ENCODE peak calls at places on chromosomes 7 and 10, in seven cellular contexts. One of them, this sample, is unnamed.

GRCh38 chr7:121446526-121446925 is 50.4 kb upstream of the FAM3C start:
- DNase-seq in psoas muscle: no peak
- DNase-seq in astrocyte: no peak
- DNase-seq in left lung: no peak
- DNase-seq in Peyer's patch: no peak
- DNase-seq in fibroblast of mammary gland: no peak
- DNase-seq in K562: no peak
- DNase-seq in this sample: no peak

GRCh38 chr7:28988091-28988490 is 30.0 kb upstream of the TRIL start:
- DNase-seq in psoas muscle: no peak
- DNase-seq in astrocyte: no peak
- DNase-seq in left lung: no peak
- DNase-seq in Peyer's patch: no peak
- DNase-seq in fibroblast of mammary gland: peak
- DNase-seq in K562: no peak
- DNase-seq in this sample: no peak

GRCh38 chr7:74453321-74454011 is at the start of gene GTF2IRD1:
- DNase-seq in psoas muscle: peak
- DNase-seq in astrocyte: peak
- DNase-seq in left lung: peak
- DNase-seq in Peyer's patch: peak
- DNase-seq in fibroblast of mammary gland: peak
- DNase-seq in K562: peak
- DNase-seq in this sample: peak

GRCh38 chr10:43881657-43882056 is 233.0 kb upstream of the ZNF32 start:
- DNase-seq in psoas muscle: no peak
- DNase-seq in astrocyte: no peak
- DNase-seq in left lung: no peak
- DNase-seq in Peyer's patch: no peak
- DNase-seq in fibroblast of mammary gland: no peak
- DNase-seq in K562: no peak
- DNase-seq in this sample: no peak

GRCh38 chr10:86650151-86650550 is 4.2 kb upstream of the OPN4 start:
- DNase-seq in psoas muscle: no peak
- DNase-seq in astrocyte: no peak
- DNase-seq in left lung: no peak
- DNase-seq in Peyer's patch: peak
- DNase-seq in fibroblast of mammary gland: no peak
- DNase-seq in K562: no peak
- DNase-seq in this sample: no peak

GRCh38 chr10:69652111-69652856 is 22.2 kb downstream of the FAM241B start:
- DNase-seq in psoas muscle: peak
- DNase-seq in astrocyte: no peak
- DNase-seq in left lung: no peak
- DNase-seq in Peyer's patch: no peak
- DNase-seq in fibroblast of mammary gland: no peak
- DNase-seq in K562: no peak
- DNase-seq in this sample: no peak

GRCh38 chr7:122528879-122529481 is 169.9 kb downstream of the RNF133 start:
- DNase-seq in psoas muscle: no peak
- DNase-seq in astrocyte: peak
- DNase-seq in left lung: no peak
- DNase-seq in Peyer's patch: no peak
- DNase-seq in fibroblast of mammary gland: peak
- DNase-seq in K562: peak
- DNase-seq in this sample: no peak

GRCh38 chr10:42961156-42961589 is 115.7 kb upstream of the RET start:
- DNase-seq in psoas muscle: peak
- DNase-seq in astrocyte: no peak
- DNase-seq in left lung: no peak
- DNase-seq in Peyer's patch: peak
- DNase-seq in fibroblast of mammary gland: no peak
- DNase-seq in K562: no peak
- DNase-seq in this sample: no peak

GRCh38 chr10:69055241-69055640 is 32.7 kb upstream of the SRGN start:
- DNase-seq in psoas muscle: no peak
- DNase-seq in astrocyte: no peak
- DNase-seq in left lung: no peak
- DNase-seq in Peyer's patch: no peak
- DNase-seq in fibroblast of mammary gland: no peak
- DNase-seq in K562: no peak
- DNase-seq in this sample: no peak

GRCh38 chr10:94281654-94282053 is 81.1 kb downstream of the NOC3L start:
- DNase-seq in psoas muscle: no peak
- DNase-seq in astrocyte: no peak
- DNase-seq in left lung: no peak
- DNase-seq in Peyer's patch: no peak
- DNase-seq in fibroblast of mammary gland: no peak
- DNase-seq in K562: no peak
- DNase-seq in this sample: no peak

GRCh38 chr10:8092428-8092827 is 37.9 kb downstream of the GATA3 start:
- DNase-seq in psoas muscle: no peak
- DNase-seq in astrocyte: no peak
- DNase-seq in left lung: no peak
- DNase-seq in Peyer's patch: no peak
- DNase-seq in fibroblast of mammary gland: no peak
- DNase-seq in K562: no peak
- DNase-seq in this sample: no peak

GRCh38 chr7:150379590-150380379 is 655 bp downstream of the ZNF775 start:
- DNase-seq in psoas muscle: no peak
- DNase-seq in astrocyte: no peak
- DNase-seq in left lung: no peak
- DNase-seq in Peyer's patch: peak
- DNase-seq in fibroblast of mammary gland: no peak
- DNase-seq in K562: no peak
- DNase-seq in this sample: no peak

GRCh38 chr7:39341083-39341482 is 225.1 kb upstream of the YAE1 start:
- DNase-seq in psoas muscle: no peak
- DNase-seq in astrocyte: no peak
- DNase-seq in left lung: no peak
- DNase-seq in Peyer's patch: no peak
- DNase-seq in fibroblast of mammary gland: no peak
- DNase-seq in K562: no peak
- DNase-seq in this sample: no peak

GRCh38 chr10:7015457-7015856 is 395.4 kb downstream of the SFMBT2 start:
- DNase-seq in psoas muscle: no peak
- DNase-seq in astrocyte: no peak
- DNase-seq in left lung: no peak
- DNase-seq in Peyer's patch: no peak
- DNase-seq in fibroblast of mammary gland: no peak
- DNase-seq in K562: no peak
- DNase-seq in this sample: no peak

GRCh38 chr10:67119648-67120047 is 193.8 kb downstream of the LRRTM3 start:
- DNase-seq in psoas muscle: no peak
- DNase-seq in astrocyte: peak
- DNase-seq in left lung: no peak
- DNase-seq in Peyer's patch: no peak
- DNase-seq in fibroblast of mammary gland: no peak
- DNase-seq in K562: no peak
- DNase-seq in this sample: no peak

GRCh38 chr7:140165422-140165821 is 11.4 kb downstream of the KDM7A start:
- DNase-seq in psoas muscle: no peak
- DNase-seq in astrocyte: peak
- DNase-seq in left lung: no peak
- DNase-seq in Peyer's patch: no peak
- DNase-seq in fibroblast of mammary gland: peak
- DNase-seq in K562: no peak
- DNase-seq in this sample: no peak

GRCh38 chr10:124705021-124705740 is 39.0 kb downstream of the FAM53B start:
- DNase-seq in psoas muscle: peak
- DNase-seq in astrocyte: no peak
- DNase-seq in left lung: no peak
- DNase-seq in Peyer's patch: peak
- DNase-seq in fibroblast of mammary gland: no peak
- DNase-seq in K562: no peak
- DNase-seq in this sample: no peak

GRCh38 chr10:59648711-59649201 is 60.9 kb downstream of the SLC16A9 start:
- DNase-seq in psoas muscle: no peak
- DNase-seq in astrocyte: peak
- DNase-seq in left lung: no peak
- DNase-seq in Peyer's patch: no peak
- DNase-seq in fibroblast of mammary gland: peak
- DNase-seq in K562: no peak
- DNase-seq in this sample: no peak

GRCh38 chr7:120993575-120994191 is 5.2 kb downstream of the CPED1 start:
- DNase-seq in psoas muscle: no peak
- DNase-seq in astrocyte: peak
- DNase-seq in left lung: no peak
- DNase-seq in Peyer's patch: no peak
- DNase-seq in fibroblast of mammary gland: peak
- DNase-seq in K562: no peak
- DNase-seq in this sample: no peak

GRCh38 chr7:78794101-78794500 is 659.4 kb downstream of the MAGI2 start:
- DNase-seq in psoas muscle: no peak
- DNase-seq in astrocyte: peak
- DNase-seq in left lung: no peak
- DNase-seq in Peyer's patch: no peak
- DNase-seq in fibroblast of mammary gland: no peak
- DNase-seq in K562: no peak
- DNase-seq in this sample: no peak

DNA sequence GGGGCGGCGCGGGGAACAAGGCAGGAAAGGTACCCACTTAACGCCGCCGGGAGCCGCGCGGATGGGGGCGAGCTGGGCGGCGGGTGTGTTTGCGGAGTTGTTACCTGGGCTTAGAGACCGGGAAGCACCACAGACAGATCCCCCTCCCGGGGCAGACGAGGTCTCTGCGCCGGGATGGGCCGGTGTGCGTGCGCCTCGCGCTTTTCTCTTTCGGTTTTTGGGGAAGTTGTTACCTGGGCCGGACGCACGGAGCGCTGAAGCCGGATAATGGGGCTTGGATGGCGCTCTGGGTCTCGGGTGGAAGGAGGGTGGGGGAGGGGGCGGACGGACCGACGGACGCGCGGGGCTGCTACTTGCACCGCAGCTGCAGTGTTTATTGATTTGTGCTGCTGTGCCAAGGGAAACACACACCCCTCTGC is 1.2 kb downstream of the ZEB1 start:
- DNase-seq in psoas muscle: peak
- DNase-seq in astrocyte: peak
- DNase-seq in left lung: peak
- DNase-seq in Peyer's patch: no peak
- DNase-seq in fibroblast of mammary gland: no peak
- DNase-seq in K562: peak
- DNase-seq in this sample: peak
- TF ChIP-seq CTCF in psoas muscle: no peak
- TF ChIP-seq CTCF in astrocyte: no peak
- TF ChIP-seq CTCF in left lung: no peak
- TF ChIP-seq CTCF in Peyer's patch: no peak
- TF ChIP-seq CTCF in fibroblast of mammary gland: no peak
- TF ChIP-seq CTCF in K562: no peak
- TF ChIP-seq CTCF in this sample: no peak

DNA sequence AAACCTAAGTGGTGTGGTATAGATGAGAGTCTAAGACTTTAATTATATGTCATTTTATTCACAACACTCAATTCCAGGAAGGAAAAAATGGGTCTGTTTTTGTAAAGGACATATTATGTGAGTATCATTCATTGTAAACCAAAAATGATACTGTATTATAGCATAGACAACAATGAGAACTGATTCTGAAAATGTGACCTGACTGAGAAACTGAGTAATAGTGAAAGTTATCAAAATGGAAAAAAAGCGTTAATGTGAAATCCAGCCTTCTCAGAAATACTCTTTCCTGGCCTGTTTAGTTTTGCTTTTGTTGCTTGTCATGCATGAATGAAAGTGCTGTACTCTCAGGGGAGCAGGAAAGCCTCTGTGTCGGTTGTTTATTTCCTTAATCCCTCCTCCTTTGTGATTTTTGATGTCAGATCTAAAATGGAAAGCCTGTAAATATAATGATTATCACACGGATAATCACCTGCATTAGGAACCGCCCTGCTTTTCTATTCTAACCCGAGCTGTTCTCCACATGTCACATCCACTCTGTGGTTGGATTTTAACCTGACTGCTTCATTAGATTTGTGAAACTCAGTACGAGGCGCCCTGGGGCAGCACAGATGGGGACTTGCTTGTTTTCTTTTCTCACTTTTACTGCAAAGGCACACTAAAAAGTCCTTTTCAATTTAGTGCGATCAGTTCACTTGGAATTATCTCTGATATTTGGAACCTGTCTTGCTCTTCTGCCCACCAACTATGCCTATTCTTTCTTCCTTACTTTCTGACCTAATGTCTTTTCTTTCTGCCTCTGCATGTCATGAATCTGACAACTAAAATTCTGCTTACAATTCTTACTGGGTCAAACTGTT is 240.9 kb upstream of the KAT6B start:
- DNase-seq in psoas muscle: no peak
- DNase-seq in astrocyte: no peak
- DNase-seq in left lung: no peak
- DNase-seq in Peyer's patch: no peak
- DNase-seq in fibroblast of mammary gland: peak
- DNase-seq in K562: no peak
- DNase-seq in this sample: peak
- H3K4me3 ChIP-seq in psoas muscle: peak
- H3K4me3 ChIP-seq in astrocyte: no peak
- H3K4me3 ChIP-seq in left lung: no peak
- H3K4me3 ChIP-seq in Peyer's patch: peak
- H3K4me3 ChIP-seq in fibroblast of mammary gland: no peak
- H3K4me3 ChIP-seq in K562: no peak
- H3K4me3 ChIP-seq in this sample: peak

GRCh38 chr7:81626008-81626407 is 143.8 kb downstream of the HGF start:
- DNase-seq in psoas muscle: no peak
- DNase-seq in astrocyte: peak
- DNase-seq in left lung: no peak
- DNase-seq in Peyer's patch: no peak
- DNase-seq in fibroblast of mammary gland: peak
- DNase-seq in K562: no peak
- DNase-seq in this sample: no peak
- TF ChIP-seq CTCF in psoas muscle: no peak
- TF ChIP-seq CTCF in astrocyte: no peak
- TF ChIP-seq CTCF in left lung: no peak
- TF ChIP-seq CTCF in Peyer's patch: no peak
- TF ChIP-seq CTCF in fibroblast of mammary gland: no peak
- TF ChIP-seq CTCF in K562: no peak
- TF ChIP-seq CTCF in this sample: no peak

GRCh38 chr10:16943301-16944080 is 126.3 kb upstream of the RSU1 start:
- DNase-seq in psoas muscle: no peak
- DNase-seq in astrocyte: no peak
- DNase-seq in left lung: no peak
- DNase-seq in Peyer's patch: no peak
- DNase-seq in fibroblast of mammary gland: peak
- DNase-seq in K562: no peak
- DNase-seq in this sample: no peak

GRCh38 chr10:16945566-16945965 is 128.3 kb upstream of the RSU1 start:
- DNase-seq in psoas muscle: no peak
- DNase-seq in astrocyte: no peak
- DNase-seq in left lung: no peak
- DNase-seq in Peyer's patch: no peak
- DNase-seq in fibroblast of mammary gland: peak
- DNase-seq in K562: no peak
- DNase-seq in this sample: no peak

GRCh38 chr10:16942361-16943078 is 125.3 kb upstream of the RSU1 start:
- DNase-seq in psoas muscle: no peak
- DNase-seq in astrocyte: peak
- DNase-seq in left lung: no peak
- DNase-seq in Peyer's patch: no peak
- DNase-seq in fibroblast of mammary gland: no peak
- DNase-seq in K562: no peak
- DNase-seq in this sample: no peak

GRCh38 chr10:16944961-16945360 is 127.7 kb upstream of the RSU1 start:
- DNase-seq in psoas muscle: no peak
- DNase-seq in astrocyte: no peak
- DNase-seq in left lung: no peak
- DNase-seq in Peyer's patch: no peak
- DNase-seq in fibroblast of mammary gland: no peak
- DNase-seq in K562: no peak
- DNase-seq in this sample: no peak

GRCh38 chr10:16944081-16944922 is 127.1 kb upstream of the RSU1 start:
- DNase-seq in psoas muscle: no peak
- DNase-seq in astrocyte: peak
- DNase-seq in left lung: no peak
- DNase-seq in Peyer's patch: no peak
- DNase-seq in fibroblast of mammary gland: peak
- DNase-seq in K562: no peak
- DNase-seq in this sample: no peak
- H3K4me3 ChIP-seq in psoas muscle: no peak
- H3K4me3 ChIP-seq in astrocyte: no peak
- H3K4me3 ChIP-seq in left lung: no peak
- H3K4me3 ChIP-seq in Peyer's patch: no peak
- H3K4me3 ChIP-seq in fibroblast of mammary gland: no peak
- H3K4me3 ChIP-seq in K562: no peak
- H3K4me3 ChIP-seq in this sample: no peak